ENCODE peak calls at places on chromosomes 13 and 19, in four cellular contexts. Y, Z, T and Q are unnamed samples.

GRCh38 chr13:92197669-92198068 is 799.2 kb downstream of the GPC5 start:
- DNase-seq in Y (no peak), Z (no peak), T (no peak), Q (no peak)

GRCh38 chr13:85567909-85568308 is 231.3 kb downstream of the SLITRK6 start:
- DNase-seq in Y (no peak), Z (no peak), T (no peak), Q (no peak)

GRCh38 chr13:79456656-79457365 is 24.1 kb upstream of the NDFIP2 start:
- DNase-seq in Y (no peak), Z (no peak), T (no peak), Q (no peak)

GRCh38 chr19:19053508-19054314 is 10.1 kb upstream of the SLC25A42 start:
- DNase-seq in Y (peak), Z (no peak), T (no peak), Q (no peak)

GRCh38 chr13:114130131-114130707 is 2.2 kb downstream of the RASA3 start:
- DNase-seq in Y (peak), Z (no peak), T (no peak), Q (no peak)

GRCh38 chr13:90448466-90449037 is 898.9 kb upstream of the MIR17HG start:
- DNase-seq in Y (no peak), Z (no peak), T (no peak), Q (no peak)

GRCh38 chr19:7926727-7927604 is 1.0 kb upstream of the CTXN1 start:
- DNase-seq in Y (peak), Z (no peak), T (no peak), Q (no peak)

GRCh38 chr13:48412100-48412556 is 785 bp downstream of the LPAR6 start:
- DNase-seq in Y (no peak), Z (no peak), T (no peak), Q (no peak)

GRCh38 chr13:70088926-70089325 is 18.7 kb upstream of the ATXN8OS start:
- DNase-seq in Y (no peak), Z (no peak), T (no peak), Q (no peak)

GRCh38 chr19:55674459-55674840 is 576 bp upstream of the EPN1 start:
- DNase-seq in Y (no peak), Z (no peak), T (no peak), Q (no peak)

GRCh38 chr19:45952691-45953505 is 20.8 kb downstream of the NOVA2 start:
- DNase-seq in Y (peak), Z (no peak), T (no peak), Q (peak)

GRCh38 chr13:93226623-93227279 is at the start of gene GPC6:
- DNase-seq in Y (no peak), Z (no peak), T (no peak), Q (peak)

GRCh38 chr13:74110053-74110452 is 24.2 kb downstream of the KLF12 start:
- DNase-seq in Y (no peak), Z (no peak), T (no peak), Q (no peak)

GRCh38 chr13:37109080-37109678 is 3.7 kb upstream of the CSNK1A1L start:
- DNase-seq in Y (no peak), Z (no peak), T (no peak), Q (no peak)

GRCh38 chr19:45038931-45039893 is at the start of gene CLASRP:
- DNase-seq in Y (peak), Z (peak), T (peak), Q (peak)

GRCh38 chr19:30817965-30818364 is 445.8 kb downstream of the ZNF536 start:
- DNase-seq in Y (no peak), Z (no peak), T (no peak), Q (no peak)

GRCh38 chr13:23567792-23568480 is 2.3 kb upstream of the TNFRSF19 start:
- DNase-seq in Y (no peak), Z (no peak), T (no peak), Q (no peak)

GRCh38 chr13:106499905-106500304 is 35.6 kb downstream of the EFNB2 start:
- DNase-seq in Y (no peak), Z (no peak), T (no peak), Q (no peak)

GRCh38 chr13:38697628-38698333 is 10.9 kb downstream of the FREM2 start:
- DNase-seq in Y (no peak), Z (no peak), T (no peak), Q (no peak)

GRCh38 chr13:51231456-51231855 is 9.3 kb downstream of the FAM124A start:
- DNase-seq in Y (no peak), Z (no peak), T (no peak), Q (no peak)

GRCh38 chr13:28637714-28638355 is 21.1 kb upstream of the POMP start:
- DNase-seq in Y (no peak), Z (no peak), T (no peak), Q (no peak)

GRCh38 chr13:45179428-45179827 is 21.4 kb downstream of the KCTD4 start:
- DNase-seq in Y (no peak), Z (no peak), T (no peak), Q (no peak)

GRCh38 chr13:58087566-58087965 is 456.0 kb downstream of the PCDH17 start:
- DNase-seq in Y (no peak), Z (no peak), T (no peak), Q (no peak)

GRCh38 chr19:29260477-29261317 is 47.7 kb upstream of the UQCRFS1 start:
- DNase-seq in Y (no peak), Z (peak), T (no peak), Q (no peak)

GRCh38 chr19:10550336-10550735 is 6.6 kb downstream of the ATG4D start:
- DNase-seq in Y (no peak), Z (no peak), T (no peak), Q (no peak)

GRCh38 chr19:13463296-13463695 is 43.0 kb downstream of the CACNA1A start:
- DNase-seq in Y (no peak), Z (no peak), T (no peak), Q (no peak)

GRCh38 chr13:23718916-23719470 is 148.8 kb downstream of the TNFRSF19 start:
- DNase-seq in Y (no peak), Z (no peak), T (no peak), Q (no peak)

GRCh38 chr19:16085115-16085514 is 8.8 kb downstream of the TPM4 start:
- DNase-seq in Y (no peak), Z (no peak), T (no peak), Q (no peak)

GRCh38 chr13:40440990-40441820 is 225.2 kb downstream of the FOXO1 start:
- DNase-seq in Y (peak), Z (peak), T (peak), Q (no peak)

GRCh38 chr13:39405107-39405506 is 197.9 kb downstream of the LHFPL6 start:
- DNase-seq in Y (no peak), Z (no peak), T (no peak), Q (no peak)

GRCh38 chr13:34863360-34864135 is 78.5 kb upstream of the NBEA start:
- DNase-seq in Y (no peak), Z (no peak), T (no peak), Q (peak)

GRCh38 chr19:29662604-29663404 is 2.5 kb upstream of the PLEKHF1 start:
- DNase-seq in Y (peak), Z (peak), T (no peak), Q (peak)

GRCh38 chr19:45499196-45500180 is 1.2 kb downstream of the PPM1N start:
- DNase-seq in Y (peak), Z (no peak), T (peak), Q (no peak)

GRCh38 chr19:15971217-15971616 is 22.4 kb downstream of the OR10H4 start:
- DNase-seq in Y (no peak), Z (no peak), T (no peak), Q (no peak)

GRCh38 chr13:19152403-19152802 is 29.2 kb downstream of the TUBA3C start:
- DNase-seq in Y (no peak), Z (no peak), T (no peak), Q (no peak)

GRCh38 chr13:49444517-49445395 is 682 bp downstream of the SETDB2 start:
- DNase-seq in Y (no peak), Z (no peak), T (no peak), Q (peak)
- TF ChIP-seq CTCF in Y (no peak), Z (no peak), T (no peak), Q (no peak)

DNA sequence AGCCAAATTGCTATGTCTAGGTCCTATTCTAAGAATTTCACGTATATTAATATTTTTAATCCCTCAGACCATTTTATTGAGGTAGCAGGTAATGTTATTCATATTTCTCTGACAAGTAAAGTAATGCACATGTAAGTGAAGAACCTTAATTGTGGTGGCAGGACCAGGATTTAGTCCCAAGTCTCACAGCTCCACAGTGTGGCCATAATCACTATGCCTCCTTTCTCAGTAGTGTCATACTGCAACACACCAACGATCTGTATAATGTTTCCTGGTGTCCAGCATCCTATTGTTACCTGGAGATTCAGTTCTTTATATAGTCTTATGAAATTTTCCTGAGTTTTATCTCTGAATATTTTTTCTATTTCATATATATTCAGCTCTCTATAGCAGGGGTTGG is 340.3 kb downstream of the OLFM4 start:
- DNase-seq in Y (no peak), Z (no peak), T (no peak), Q (no peak)
- TF ChIP-seq CTCF in Y (no peak), Z (no peak), T (no peak), Q (no peak)

DNA sequence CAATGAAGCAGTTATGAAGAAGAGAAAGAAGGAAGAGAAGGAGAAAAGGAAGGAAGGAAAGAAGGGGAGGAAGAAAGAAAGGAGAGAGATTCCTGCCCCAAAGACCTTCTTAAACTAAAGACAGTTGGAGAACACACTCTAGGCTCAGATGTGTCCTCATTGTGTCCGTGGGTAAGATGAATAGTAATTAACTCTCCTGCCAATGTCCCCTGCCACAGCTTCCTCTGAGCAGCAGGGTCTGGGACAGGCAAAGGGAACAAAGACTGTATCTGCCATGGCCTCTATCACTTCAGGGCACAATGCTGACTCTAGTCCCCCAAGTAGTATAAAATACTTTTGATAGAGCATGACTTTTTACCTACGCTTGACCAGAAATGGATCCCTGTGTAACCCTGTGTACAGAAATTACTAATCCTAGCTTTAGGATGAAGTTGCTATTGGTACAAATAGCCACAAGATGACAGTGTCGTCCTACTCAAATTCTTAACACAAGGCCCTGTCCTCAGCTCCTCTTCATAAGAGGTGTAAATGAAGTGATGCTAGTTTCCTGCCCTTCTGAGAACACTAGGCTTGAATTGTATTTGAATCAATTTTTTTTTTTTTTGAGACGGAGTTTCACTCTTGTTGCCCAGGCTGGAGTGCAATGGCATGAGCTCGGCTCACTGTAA is 186.2 kb upstream of the GPR12 start:
- DNase-seq in Y (no peak), Z (no peak), T (no peak), Q (no peak)
- TF ChIP-seq CTCF in Y (peak), Z (no peak), T (peak), Q (peak)

GRCh38 chr13:26534036-26534726 is 23.3 kb upstream of the WASF3 start:
- DNase-seq in Y (no peak), Z (no peak), T (no peak), Q (no peak)
- TF ChIP-seq CTCF in Y (no peak), Z (no peak), T (no peak), Q (no peak)

DNA sequence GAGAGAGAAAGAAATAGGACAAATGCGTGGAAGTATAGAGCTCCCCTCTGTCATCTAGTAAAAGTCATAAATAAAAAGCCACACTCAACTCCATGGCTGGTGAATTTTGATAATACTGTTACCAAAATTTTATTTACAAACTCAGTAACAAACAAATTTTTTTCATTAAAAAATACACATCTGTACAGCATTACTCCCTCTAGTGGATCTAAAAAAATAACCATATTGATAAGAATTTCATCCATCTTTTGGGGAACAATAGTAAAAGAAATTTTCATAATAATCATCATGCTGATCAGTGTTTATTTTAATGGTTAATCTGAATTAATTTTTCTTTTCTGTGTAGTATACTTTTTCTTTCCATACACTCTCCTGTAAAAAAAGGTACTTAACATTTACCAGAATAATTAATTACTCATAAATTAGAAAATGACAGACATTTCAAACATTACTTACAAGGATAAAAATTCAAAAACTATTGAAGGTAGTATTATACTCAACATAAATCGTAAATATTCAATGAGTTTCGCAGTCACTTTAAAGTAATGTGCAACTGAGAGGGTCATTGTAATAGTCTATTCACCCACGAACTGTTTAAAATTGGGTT is 173.5 kb upstream of the LSM14A start:
- DNase-seq in Y (no peak), Z (no peak), T (no peak), Q (no peak)
- TF ChIP-seq CTCF in Y (peak), Z (no peak), T (peak), Q (peak)

GRCh38 chr19:53511933-53512374 is 26.0 kb upstream of the ZNF331 start:
- DNase-seq in Y (peak), Z (peak), T (peak), Q (peak)
- TF ChIP-seq CTCF in Y (peak), Z (no peak), T (peak), Q (peak)

GRCh38 chr19:14467391-14467790 is 7.8 kb downstream of the PTGER1 start:
- DNase-seq in Y (no peak), Z (no peak), T (no peak), Q (no peak)

GRCh38 chr19:14471436-14472187 is 3.5 kb downstream of the PTGER1 start:
- DNase-seq in Y (no peak), Z (no peak), T (no peak), Q (no peak)

GRCh38 chr19:14463747-14464146 is 11.4 kb downstream of the PTGER1 start:
- DNase-seq in Y (no peak), Z (no peak), T (no peak), Q (no peak)

GRCh38 chr19:14470031-14470876 is 4.9 kb downstream of the PTGER1 start:
- DNase-seq in Y (no peak), Z (no peak), T (no peak), Q (no peak)

GRCh38 chr19:14467816-14468215 is 7.3 kb downstream of the PTGER1 start:
- DNase-seq in Y (no peak), Z (no peak), T (no peak), Q (no peak)
- TF ChIP-seq CTCF in Y (no peak), Z (no peak), T (no peak), Q (no peak)

DNA sequence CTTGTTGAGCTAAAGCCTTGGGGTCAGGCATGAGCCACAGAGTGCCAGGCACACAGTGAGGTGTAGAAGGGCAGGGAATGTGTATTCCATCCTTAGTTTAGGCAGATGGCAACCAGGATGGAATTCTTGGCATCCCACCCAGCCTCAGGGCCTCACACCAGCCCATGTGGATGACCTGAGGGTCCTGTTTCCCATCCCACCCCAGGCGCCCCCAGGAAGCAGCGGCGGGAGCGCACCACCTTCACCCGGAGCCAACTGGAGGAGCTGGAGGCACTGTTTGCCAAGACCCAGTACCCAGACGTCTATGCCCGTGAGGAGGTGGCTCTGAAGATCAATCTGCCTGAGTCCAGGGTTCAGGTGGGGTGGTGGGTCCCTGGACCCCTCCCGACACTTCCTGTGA is 14.3 kb downstream of the CRX start:
- DNase-seq in Y (no peak), Z (no peak), T (no peak), Q (no peak)
- TF ChIP-seq CTCF in Y (no peak), Z (no peak), T (no peak), Q (no peak)